ENCODE peak calls at places on chromosomes 12 and 14, in six cellular contexts. W, U, L, A, K and F are unnamed samples.

GRCh38 chr12:127284870-127285431 is 982.0 kb upstream of the TMEM132C start:
- DNase-seq in L (peak), W (no peak), K (no peak), A (no peak), U (peak), F (no peak)

GRCh38 chr12:39722511-39722910 is 102.9 kb upstream of the ABCD2 start:
- DNase-seq in L (no peak), W (no peak), K (no peak), A (no peak), U (no peak), F (no peak)

GRCh38 chr14:69763761-69764510 is 3.0 kb upstream of the SRSF5 start:
- DNase-seq in A (no peak), W (no peak), L (no peak), K (no peak), U (no peak), F (no peak)

GRCh38 chr14:91647817-91648216 is 84.1 kb downstream of the CATSPERB start:
- DNase-seq in A (no peak), K (no peak), L (no peak), U (no peak), W (no peak), F (no peak)

GRCh38 chr12:89038831-89039509 is 313.3 kb downstream of the DUSP6 start:
- DNase-seq in A (no peak), W (no peak), K (no peak), L (no peak), U (no peak), F (no peak)

GRCh38 chr12:11805043-11805442 is 155.6 kb downstream of the ETV6 start:
- DNase-seq in L (no peak), A (no peak), W (no peak), K (no peak), U (no peak), F (no peak)

GRCh38 chr14:102544745-102545460 is 35.3 kb upstream of the ANKRD9 start:
- DNase-seq in W (no peak), L (no peak), U (no peak), K (no peak), A (no peak), F (no peak)

GRCh38 chr12:25100738-25101445 is 94.1 kb downstream of the DNAI7 start:
- DNase-seq in U (no peak), K (no peak), W (no peak), L (no peak), A (no peak), F (no peak)

GRCh38 chr14:91415794-91416743 is 1.6 kb downstream of the CCDC88C start:
- DNase-seq in K (no peak), W (no peak), U (peak), L (no peak), A (no peak), F (no peak)